ENCODE peak calls at places on chromosomes 6 and 20, in ten cellular contexts. B is upper lobe of right lung; A is GM10248; D is Kasumi-1; U is MCF 10A; S is effector CD8-positive, alpha-beta T cell; N is activated naive CD8-positive, alpha-beta T cell treated with anti-CD3 and anti-CD28 coated beads, Interleukin-2, amount 50 U/mL, for 16 hours; K is hypothalamus; J is HFF-Myc; I is H9. R is an unnamed sample.

GRCh38 chr6:18022398-18023231 is 35.2 kb upstream of the KIF13A start:
- DNase-seq in S (no peak), D (no peak), U (peak; percentile 23), N (no peak), I (peak; percentile 81), B (no peak), K (no peak), J (no peak), A (peak; percentile 1), R (no peak)

GRCh38 chr20:19973920-19974620 is 43.1 kb upstream of the NAA20 start:
- DNase-seq in K (no peak), B (peak; percentile 71), N (no peak), D (peak; percentile 66), S (no peak), U (peak; percentile 90), I (no peak), A (no peak), J (no peak), R (no peak)

GRCh38 chr20:48723308-48724264 is 104.2 kb downstream of the PREX1 start:
- DNase-seq in B (peak; percentile 73), K (no peak), J (no peak), A (no peak), U (no peak), D (no peak), S (no peak), N (no peak), I (no peak), R (no peak)

GRCh38 chr20:60501048-60501447 is 542.8 kb downstream of the CDH26 start:
- DNase-seq in U (no peak), I (no peak), B (no peak), K (no peak), A (no peak), J (no peak), N (no peak), S (no peak), D (no peak), R (no peak)

GRCh38 chr6:107658920-107659879 is 164.9 kb downstream of the SCML4 start:
- DNase-seq in S (no peak), J (no peak), U (peak; percentile 19), N (no peak), I (no peak), D (no peak), K (no peak), B (no peak), A (no peak), R (no peak)

GRCh38 chr20:63877755-63878470 is 12.8 kb downstream of the TPD52L2 start:
- DNase-seq in S (no peak), B (no peak), A (no peak), U (no peak), J (no peak), I (no peak), D (no peak), N (no peak), K (no peak), R (no peak)

GRCh38 chr6:26299286-26300042 is 65.5 kb upstream of the BTN3A2 start:
- DNase-seq in J (no peak), K (no peak), S (no peak), I (no peak), D (no peak), B (no peak), A (no peak), U (no peak), N (no peak), R (no peak)

GRCh38 chr6:37517411-37517812 is 17.7 kb upstream of the CCDC167 start:
- DNase-seq in D (no peak), U (no peak), I (no peak), S (peak; percentile 53), N (peak; percentile 42), K (no peak), B (no peak), J (no peak), A (peak; percentile 55), R (no peak)

GRCh38 chr6:42970859-42971612 is 7.9 kb downstream of the PEX6 start:
- DNase-seq in D (peak; percentile 41), A (no peak), S (no peak), N (no peak), B (no peak), U (peak; percentile 48), I (no peak), J (no peak), K (no peak), R (no peak)

GRCh38 chr6:20319520-20320357 is 81.9 kb upstream of the E2F3 start:
- DNase-seq in J (no peak), D (peak; percentile 71), N (peak; percentile 54), K (no peak), A (peak; percentile 80), I (no peak), S (peak; percentile 55), U (no peak), B (peak; percentile 72), R (no peak)